ENCODE peak calls at places on chromosome 2, in nine cellular contexts. P is LoVo; T is NCI-H2081; D is upper lobe of right lung; A is Caki2; V is HT1080; X is NCI-H524; K is COR-L47; W is activated CD4-positive, alpha-beta T cell treated with anti-CD3 and anti-CD28 coated beads for 1 hour. S is an unnamed sample.

GRCh38 chr2:202718614-202719013 is 83.8 kb downstream of the FAM117B start:
- DNase-seq in P (peak), T (no peak), D (no peak), W (no peak), V (peak), A (peak), X (no peak), K (no peak), S (peak)

GRCh38 chr2:240985881-240986786 is 12.3 kb upstream of the SNED1 start:
- DNase-seq in P (no peak), W (no peak), K (no peak), V (no peak), X (no peak), D (no peak), A (no peak), T (no peak), S (no peak)

GRCh38 chr2:173109253-173110188 is 33.9 kb downstream of the MAP3K20 start:
- DNase-seq in V (peak), X (no peak), K (no peak), A (peak), W (no peak), P (peak), D (no peak), T (no peak), S (no peak)

GRCh38 chr2:133077259-133077822 is 407.3 kb upstream of the LYPD1 start:
- DNase-seq in D (no peak), A (no peak), K (no peak), P (no peak), X (no peak), V (no peak), T (no peak), W (no peak), S (no peak)

GRCh38 chr2:8391584-8391983 is 290.3 kb upstream of the ID2 start:
- DNase-seq in P (no peak), A (no peak), D (no peak), V (no peak), X (no peak), K (no peak), T (no peak), W (no peak), S (no peak)

GRCh38 chr2:199440118-199440517 is 17.6 kb downstream of the SATB2 start:
- DNase-seq in D (no peak), V (no peak), A (no peak), K (no peak), W (no peak), T (no peak), X (no peak), P (no peak), S (no peak)

GRCh38 chr2:120384486-120385354 is 38.8 kb downstream of the INHBB start:
- DNase-seq in V (no peak), X (no peak), P (no peak), A (no peak), K (no peak), W (no peak), D (peak), T (no peak), S (no peak)

GRCh38 chr2:3738454-3738853 is 35.1 kb downstream of the DCDC2C start:
- DNase-seq in T (peak), D (no peak), X (peak), V (peak), K (peak), P (peak), W (no peak), A (peak), S (peak)

GRCh38 chr2:55901941-55902340 is 21.6 kb downstream of the EFEMP1 start:
- DNase-seq in P (no peak), T (no peak), W (no peak), V (no peak), X (no peak), K (no peak), A (peak), D (no peak), S (no peak)

GRCh38 chr2:7458066-7458465 is 540.9 kb downstream of the RNF144A start:
- DNase-seq in T (no peak), W (no peak), A (no peak), V (no peak), D (no peak), K (no peak), X (no peak), P (no peak), S (no peak)

GRCh38 chr2:179057737-179058136 is 7.8 kb upstream of the CCDC141 start:
- DNase-seq in D (no peak), T (no peak), X (no peak), A (no peak), K (no peak), V (no peak), W (no peak), P (no peak), S (no peak)

GRCh38 chr2:3624059-3624794 is 29.3 kb downstream of the COLEC11 start:
- DNase-seq in T (no peak), X (no peak), P (no peak), A (no peak), V (no peak), K (no peak), D (peak), W (no peak), S (no peak)

GRCh38 chr2:214574077-214574775 is 163.4 kb downstream of the VWC2L start:
- DNase-seq in X (no peak), K (no peak), D (no peak), T (no peak), A (no peak), V (no peak), W (no peak), P (no peak), S (no peak)

GRCh38 chr2:25677877-25678276 is 4.5 kb upstream of the DTNB start:
- DNase-seq in A (no peak), W (no peak), K (no peak), D (no peak), V (no peak), P (no peak), T (no peak), X (no peak), S (no peak)

GRCh38 chr2:37566517-37566961 is 104.9 kb downstream of the CDC42EP3 start:
- DNase-seq in X (no peak), W (no peak), V (peak), P (no peak), K (no peak), A (no peak), D (no peak), T (no peak), S (no peak)